ENCODE peak calls at places on chromosomes 12 and 14, in ten cellular contexts. M, N, O, L, I, K, Y, G, H and R are unnamed samples.

GRCh38 chr12:75825686-75826085 is 205.9 kb downstream of the PHLDA1 start:
- DNase-seq in O (no peak), I (no peak), K (no peak), G (no peak), Y (no peak), H (no peak), M (no peak), N (no peak), L (no peak), R (no peak)

GRCh38 chr12:49942921-49943662 is 7.4 kb upstream of the AQP2 start:
- DNase-seq in G (peak; percentile 73), Y (no peak), N (no peak), L (no peak), K (no peak), O (no peak), M (no peak), I (peak; percentile 56), H (no peak), R (no peak)

GRCh38 chr12:510071-510825 is 50.5 kb downstream of the B4GALNT3 start:
- DNase-seq in I (peak; percentile 66), K (no peak), Y (no peak), H (no peak), G (peak; percentile 78), L (peak; percentile 49), N (no peak), O (no peak), M (no peak), R (no peak)

GRCh38 chr14:90087433-90087832 is 25.6 kb downstream of the KCNK13 start:
- DNase-seq in L (no peak), O (peak; percentile 62), I (no peak), H (peak; percentile 68), M (no peak), K (no peak), Y (peak; percentile 74), G (peak; percentile 29), N (peak; percentile 65), R (no peak)

GRCh38 chr12:51672334-51672733 is 81.3 kb downstream of the SCN8A start:
- DNase-seq in O (no peak), K (no peak), L (no peak), H (no peak), Y (no peak), M (no peak), N (no peak), G (no peak), I (no peak), R (no peak)

GRCh38 chr14:52692248-52692962 is 3.0 kb downstream of the ERO1A start:
- DNase-seq in L (no peak), O (no peak), Y (no peak), M (no peak), G (no peak), N (no peak), H (no peak), K (no peak), I (no peak), R (no peak)

GRCh38 chr14:51527073-51527472 is 124.6 kb upstream of the FRMD6 start:
- DNase-seq in G (no peak), H (no peak), N (no peak), O (no peak), Y (no peak), L (no peak), I (no peak), M (no peak), K (no peak), R (no peak)

GRCh38 chr14:22600027-22600426 is 1.9 kb downstream of the ABHD4 start:
- DNase-seq in O (no peak), N (no peak), G (no peak), Y (no peak), L (no peak), M (no peak), K (no peak), H (no peak), I (no peak), R (no peak)

GRCh38 chr12:8648598-8649205 is 13.9 kb downstream of the MFAP5 start:
- DNase-seq in K (no peak), N (no peak), G (no peak), O (no peak), H (no peak), L (no peak), Y (no peak), I (no peak), M (no peak), R (no peak)

GRCh38 chr12:47414511-47414910 is 291.3 kb downstream of the RPAP3 start:
- DNase-seq in H (no peak), L (no peak), I (no peak), Y (no peak), M (no peak), N (no peak), G (no peak), O (no peak), K (no peak), R (no peak)

GRCh38 chr12:47415054-47415453 is 290.8 kb downstream of the RPAP3 start:
- DNase-seq in I (no peak), Y (no peak), G (no peak), M (no peak), L (no peak), O (no peak), K (no peak), H (no peak), N (no peak), R (no peak)

GRCh38 chr12:47417146-47417545 is 288.7 kb downstream of the RPAP3 start:
- DNase-seq in K (no peak), Y (no peak), M (no peak), O (no peak), I (no peak), G (no peak), N (no peak), H (no peak), L (no peak), R (no peak)

GRCh38 chr12:47419500-47419899 is 286.3 kb downstream of the RPAP3 start:
- DNase-seq in Y (no peak), L (no peak), G (no peak), M (no peak), O (no peak), N (no peak), I (no peak), H (no peak), K (no peak), R (no peak)

GRCh38 chr12:47417960-47418359 is 287.9 kb downstream of the RPAP3 start:
- DNase-seq in L (no peak), N (no peak), H (no peak), O (no peak), I (no peak), M (no peak), K (no peak), G (no peak), Y (no peak), R (no peak)
- TF ChIP-seq EP300 in L (no peak), N (no peak), H (no peak), O (no peak), I (no peak), M (no peak), K (no peak), G (no peak), Y (no peak), R (no peak)

GRCh38 chr14:60165547-60165876 is 314 bp upstream of the DHRS7 start:
- DNase-seq in M (no peak), G (no peak), Y (no peak), N (no peak), K (no peak), O (no peak), H (no peak), L (no peak), I (no peak), R (no peak)

GRCh38 chr14:60163741-60164140 is 1.5 kb downstream of the DHRS7 start:
- DNase-seq in G (no peak), O (no peak), I (no peak), K (no peak), L (no peak), H (no peak), Y (no peak), M (no peak), N (no peak), R (no peak)

GRCh38 chr14:60164404-60164716 is 838 bp downstream of the DHRS7 start:
- DNase-seq in O (no peak), L (no peak), G (no peak), I (no peak), H (no peak), Y (peak; percentile 57), M (peak; percentile 36), K (no peak), N (no peak), R (no peak)

GRCh38 chr14:60164717-60165546 is at the start of gene DHRS7:
- DNase-seq in L (peak; percentile 21), G (peak; percentile 86), H (peak; percentile 91), Y (peak; percentile 62), O (peak; percentile 64), K (peak; percentile 56), I (peak; percentile 85), N (peak; percentile 85), M (peak; percentile 76), R (peak; percentile 79)

DNA sequence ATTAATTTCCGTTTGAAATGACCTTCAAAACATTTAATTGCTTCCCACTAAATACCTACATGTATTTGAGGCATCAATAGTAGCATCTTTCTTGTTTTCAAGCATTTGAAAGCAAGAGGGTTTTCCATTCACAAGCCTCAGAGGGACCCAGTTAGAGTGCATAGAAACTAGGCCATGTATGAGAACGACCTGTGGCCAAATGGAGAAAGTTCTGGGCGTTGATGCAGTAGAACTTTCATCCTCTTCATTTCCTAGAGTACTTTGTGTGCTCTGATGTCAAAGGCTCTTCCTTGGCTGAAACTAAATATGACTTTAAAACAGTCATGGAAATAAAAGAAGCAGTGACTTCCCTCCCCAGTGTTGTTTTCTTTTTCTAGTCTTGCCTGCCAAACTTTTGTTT is 946 bp upstream of the DHRS7 start:
- DNase-seq in I (no peak), K (no peak), Y (no peak), O (no peak), H (no peak), N (no peak), L (no peak), M (no peak), G (no peak), R (no peak)
- TF ChIP-seq EP300 in I (no peak), K (no peak), Y (no peak), O (peak; percentile 37), H (no peak), N (no peak), L (no peak), M (no peak), G (no peak), R (no peak)

DNA sequence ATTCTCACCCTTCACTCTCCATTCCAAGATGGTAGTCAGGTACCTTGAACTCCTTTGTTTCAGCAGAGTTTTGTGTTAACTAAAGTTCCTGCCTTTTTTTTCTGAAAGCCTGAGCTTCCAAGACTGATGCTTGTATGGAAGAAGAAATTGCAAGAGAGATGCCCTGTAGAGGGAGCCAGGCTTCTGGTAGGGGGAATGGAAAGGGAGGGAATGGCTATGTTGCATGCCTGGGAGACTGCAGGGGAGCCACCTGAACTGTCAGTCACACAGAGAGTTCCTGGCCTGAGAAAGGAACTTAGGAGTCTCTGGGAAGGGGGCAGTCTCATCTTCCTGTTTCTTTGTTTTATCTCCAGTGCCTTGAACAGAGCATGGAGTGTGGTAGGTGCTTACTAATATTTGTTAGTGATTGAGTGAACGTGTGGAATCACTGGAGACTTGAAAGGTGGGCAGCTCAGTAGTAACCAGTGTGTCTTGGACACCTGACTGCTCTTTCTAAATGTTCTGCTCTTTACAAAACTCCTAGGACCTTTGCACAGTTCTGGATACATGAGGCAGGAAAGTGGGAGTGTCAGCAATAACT is 132.2 kb downstream of the ANO4 start:
- DNase-seq in K (no peak), G (peak; percentile 8), O (no peak), M (no peak), Y (peak; percentile 25), I (no peak), N (no peak), L (peak; percentile 54), H (no peak), R (no peak)
- TF ChIP-seq EP300 in K (no peak), G (no peak), O (no peak), M (no peak), Y (no peak), I (no peak), N (no peak), L (no peak), H (no peak), R (no peak)

GRCh38 chr12:33187409-33187808 is 252.2 kb downstream of the SYT10 start:
- DNase-seq in I (no peak), H (no peak), O (no peak), L (no peak), G (no peak), K (no peak), N (no peak), M (no peak), Y (no peak), R (no peak)
- TF ChIP-seq EP300 in I (no peak), H (no peak), O (no peak), L (no peak), G (no peak), K (no peak), N (no peak), M (no peak), Y (no peak), R (no peak)